ENCODE peak calls at places on chromosomes 5 and 9, in four cellular contexts. L, I, E and W are unnamed samples.

GRCh38 chr9:74117731-74118130 is 379.4 kb upstream of the RORB start:
- DNase-seq in E (no peak), I (no peak), L (no peak), W (peak; percentile 3)

GRCh38 chr5:67051164-67051563 is 145.4 kb downstream of the CD180 start:
- DNase-seq in I (no peak), E (no peak), L (no peak), W (no peak)

GRCh38 chr9:112029921-112030444 is 133.4 kb downstream of the UGCG start:
- DNase-seq in E (no peak), L (no peak), I (no peak), W (peak; percentile 97)

GRCh38 chr9:13939129-13939528 is 374.8 kb downstream of the NFIB start:
- DNase-seq in L (no peak), E (no peak), I (no peak), W (peak; percentile 83)

GRCh38 chr9:126452036-126452595 is 125.5 kb downstream of the MVB12B start:
- DNase-seq in L (no peak), I (no peak), E (no peak), W (no peak)

GRCh38 chr5:2194949-2195348 is 312.2 kb upstream of the IRX4 start:
- DNase-seq in I (no peak), E (no peak), L (no peak), W (no peak)

GRCh38 chr9:1077616-1078015 is 27.5 kb downstream of the DMRT2 start:
- DNase-seq in E (no peak), I (no peak), L (no peak), W (no peak)

GRCh38 chr5:133509742-133510079 is 102.6 kb downstream of the FSTL4 start:
- DNase-seq in E (no peak), L (no peak), I (no peak), W (no peak)

GRCh38 chr9:130728721-130729120 is 35.1 kb downstream of the EXOSC2 start:
- DNase-seq in I (no peak), L (no peak), E (no peak), W (peak; percentile 84)

GRCh38 chr9:128771094-128771721 is 519 bp downstream of the ZER1 start:
- DNase-seq in I (no peak), E (no peak), L (no peak), W (peak; percentile 33)

GRCh38 chr9:84778537-84778936 is 109.0 kb downstream of the NTRK2 start:
- DNase-seq in I (no peak), E (no peak), L (no peak), W (no peak)

GRCh38 chr9:22240619-22241018 is 206.0 kb upstream of the DMRTA1 start:
- DNase-seq in L (no peak), I (no peak), E (no peak), W (peak; percentile 73)

GRCh38 chr9:78566948-78567675 is 270.2 kb downstream of the PSAT1 start:
- DNase-seq in I (no peak), E (no peak), L (no peak), W (peak; percentile 33)

GRCh38 chr5:175394601-175395000 is 49.4 kb downstream of the DRD1 start:
- DNase-seq in L (no peak), E (no peak), I (no peak), W (no peak)

GRCh38 chr9:98255064-98255577 is 328 bp downstream of the TBC1D2 start:
- DNase-seq in L (no peak), I (no peak), E (no peak), W (peak; percentile 42)
- TF ChIP-seq CTCF in L (no peak), I (no peak), E (no peak), W (no peak)

GRCh38 chr5:180332051-180332517 is 21.1 kb downstream of the GFPT2 start:
- DNase-seq in L (peak; percentile 75), E (no peak), I (no peak), W (no peak)

GRCh38 chr5:180331647-180331950 is 21.5 kb downstream of the GFPT2 start:
- DNase-seq in I (no peak), E (no peak), L (no peak), W (no peak)

GRCh38 chr5:180333661-180334060 is 19.5 kb downstream of the GFPT2 start:
- DNase-seq in E (no peak), I (no peak), L (no peak), W (peak; percentile 52)

GRCh38 chr5:180334176-180334575 is 19.0 kb downstream of the GFPT2 start:
- DNase-seq in L (no peak), I (no peak), E (no peak), W (no peak)

DNA sequence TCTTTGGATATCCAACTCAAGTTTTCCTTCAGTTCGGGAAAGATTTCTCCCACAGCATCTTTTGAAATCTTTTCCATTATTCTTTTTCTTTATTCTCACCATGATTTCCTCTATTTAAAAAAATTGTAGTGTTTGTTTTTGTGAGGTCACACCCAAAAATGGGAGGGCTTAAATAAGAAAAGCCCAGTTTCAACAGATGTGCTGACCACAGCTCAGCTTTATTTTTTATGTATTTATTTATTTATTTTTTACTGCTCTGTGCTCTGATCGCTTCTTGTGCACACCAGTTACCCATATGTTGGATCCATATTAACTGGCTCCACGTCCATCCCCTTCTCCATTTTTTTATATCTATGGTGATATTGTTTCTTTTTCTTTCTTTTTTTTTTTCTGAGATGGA is 20.3 kb downstream of the GFPT2 start:
- DNase-seq in E (no peak), I (no peak), L (no peak), W (no peak)
- H3K36me3 ChIP-seq in E (peaks cover 4% of the 10 kb centered on the region), I (peaks cover 3% of the 10 kb centered on the region), L (no peaks in the 10 kb centered on the region), W (no peaks in the 10 kb centered on the region)

GRCh38 chr5:57859626-57860025 is 377.0 kb upstream of the ACTBL2 start:
- DNase-seq in L (no peak), E (no peak), I (no peak), W (no peak)

GRCh38 chr5:57855831-57856230 is 373.2 kb upstream of the ACTBL2 start:
- DNase-seq in E (no peak), L (no peak), I (no peak), W (peak; percentile 69)

GRCh38 chr5:57853929-57854697 is 371.5 kb upstream of the ACTBL2 start:
- DNase-seq in E (no peak), I (no peak), L (no peak), W (no peak)

GRCh38 chr5:57858905-57859304 is 376.3 kb upstream of the ACTBL2 start:
- DNase-seq in E (no peak), L (no peak), I (no peak), W (no peak)

GRCh38 chr5:57857696-57858095 is 375.1 kb upstream of the ACTBL2 start:
- DNase-seq in I (no peak), L (no peak), E (no peak), W (peak; percentile 78)
- H3K4me3 ChIP-seq in I (no peak overlapping the region), L (no peak overlapping the region), E (no peak overlapping the region), W (no peak overlapping the region)

GRCh38 chr9:7174884-7175283 is 417.1 kb downstream of the KDM4C start:
- DNase-seq in E (no peak), L (no peak), I (no peak), W (no peak)
- TF ChIP-seq CTCF in E (no peak), L (no peak), I (no peak), W (no peak)

DNA sequence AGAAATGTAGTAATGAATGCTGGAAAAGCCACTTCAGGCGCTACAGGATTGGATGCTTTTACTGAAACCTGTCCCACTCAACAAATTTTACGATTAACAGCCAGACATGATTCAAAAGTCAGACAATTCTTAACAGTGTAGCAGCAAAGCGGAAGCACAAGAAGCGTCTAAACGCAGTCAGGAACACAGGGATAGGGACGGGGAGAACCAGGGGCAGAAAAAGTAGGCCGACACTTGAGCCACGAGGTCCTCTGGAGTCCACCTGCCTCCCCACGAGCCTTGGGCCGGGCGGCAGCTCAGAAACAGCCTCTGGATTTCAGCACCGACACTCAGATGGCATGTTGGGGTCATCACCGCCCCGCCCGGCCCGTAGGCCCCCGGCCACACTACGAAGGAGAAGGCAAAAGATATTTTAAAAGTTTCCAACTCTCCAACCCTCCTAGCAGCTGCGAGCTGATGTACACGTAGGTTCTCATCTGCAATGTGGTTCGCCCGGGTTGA is 636 bp downstream of the RACK1 start:
- DNase-seq in E (peak; percentile 67), L (no peak), I (no peak), W (no peak)
- H3K36me3 ChIP-seq in E (peaks cover 40% of the 10 kb centered on the region), L (peaks cover 40% of the 10 kb centered on the region), I (peaks cover 21% of the 10 kb centered on the region), W (peaks cover 25% of the 10 kb centered on the region)

GRCh38 chr5:12730354-12730753 is 826.1 kb upstream of the CTNND2 start:
- DNase-seq in E (no peak), L (no peak), I (no peak), W (no peak)
- H3K4me3 ChIP-seq in E (no peak overlapping the region), L (no peak overlapping the region), I (no peak overlapping the region), W (no peak overlapping the region)

GRCh38 chr9:28073278-28073677 is 500.0 kb upstream of the C9orf72 start:
- DNase-seq in E (no peak), L (peak; percentile 3), I (no peak), W (peak; percentile 56)
- TF ChIP-seq CTCF in E (no peak), L (no peak), I (peak; percentile 12), W (peak; percentile 53)

GRCh38 chr9:37587521-37587920 is 4.9 kb downstream of the TOMM5 start:
- DNase-seq in I (no peak), L (no peak), E (no peak), W (no peak)
- H3K36me3 ChIP-seq in I (peaks cover 35% of the 10 kb centered on the region), L (peaks cover 3% of the 10 kb centered on the region), E (peaks cover 30% of the 10 kb centered on the region), W (peaks cover 15% of the 10 kb centered on the region)

DNA sequence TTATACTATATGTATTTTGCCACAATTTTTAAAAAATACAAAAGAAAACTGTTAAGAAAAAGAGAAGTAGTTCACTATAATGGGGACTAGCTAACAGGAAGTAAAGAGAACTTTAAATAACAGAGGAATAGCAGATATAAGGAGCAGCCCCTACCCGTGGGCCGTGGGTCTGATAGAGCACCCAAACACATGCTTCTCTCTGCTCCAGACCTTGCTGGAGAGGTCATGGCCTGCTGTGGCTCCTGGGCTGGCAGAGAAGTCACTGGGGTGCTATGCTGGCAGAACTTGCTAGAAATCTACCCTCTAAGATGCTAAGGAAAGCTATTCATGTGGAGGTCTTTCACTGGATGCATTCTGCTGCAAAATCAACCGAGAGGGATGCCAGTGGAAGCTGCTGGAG is 10.0 kb upstream of the TNFAIP8 start:
- DNase-seq in E (no peak), I (no peak), L (no peak), W (no peak)
- H3K4me3 ChIP-seq in E (no peak overlapping the region), I (no peak overlapping the region), L (no peak overlapping the region), W (no peak overlapping the region)